ENCODE peak calls at places on chromosomes 3 and 15, in nine cellular contexts. F is IMR-90, M is K562, Y is heart left ventricle, S is uterus, A is ovary, X is body of pancreas, C is tibial nerve, I is Peyer's patch. N is an unnamed sample.

GRCh38 chr3:148175215-148175614 is 522.5 kb upstream of the AGTR1 start:
- DNase-seq in S (no peak), X (no peak), M (no peak), C (no peak), A (no peak), F (peak; percentile 12), Y (no peak), I (no peak), N (no peak)

GRCh38 chr3:171615281-171615680 is 155.1 kb upstream of the TNIK start:
- DNase-seq in F (no peak), A (no peak), I (no peak), Y (no peak), M (no peak), C (no peak), S (no peak), X (no peak), N (no peak)

GRCh38 chr3:24496529-24497482 is 2.2 kb upstream of the THRB start:
- DNase-seq in Y (peak; percentile 83), S (peak; percentile 71), C (peak; percentile 39), A (peak; percentile 70), I (peak; percentile 77), F (peak; percentile 4), X (peak; percentile 87), M (peak; percentile 68), N (peak; percentile 93)

GRCh38 chr15:39238443-39238842 is 342.4 kb upstream of the THBS1 start:
- DNase-seq in C (no peak), S (no peak), X (no peak), A (no peak), M (no peak), F (no peak), Y (no peak), I (no peak), N (no peak)

GRCh38 chr3:119380697-119381096 is 82.7 kb downstream of the TMEM39A start:
- DNase-seq in S (no peak), X (peak; percentile 59), M (no peak), A (no peak), F (peak; percentile 11), Y (no peak), C (no peak), I (no peak), N (peak; percentile 27)

GRCh38 chr3:170726976-170727661 is 141.2 kb upstream of the SLC7A14 start:
- DNase-seq in F (peak; percentile 94), A (no peak), I (no peak), C (no peak), Y (no peak), M (peak; percentile 52), X (no peak), S (no peak), N (no peak)

GRCh38 chr3:111733856-111734255 is 125.2 kb upstream of the PHLDB2 start:
- DNase-seq in S (no peak), Y (no peak), A (no peak), F (no peak), I (no peak), X (no peak), M (no peak), C (no peak), N (no peak)

GRCh38 chr3:46935989-46936620 is 40.4 kb downstream of the CCDC12 start:
- DNase-seq in C (no peak), X (no peak), S (no peak), F (no peak), I (no peak), Y (no peak), A (peak; percentile 21), M (no peak), N (no peak)

GRCh38 chr15:99117563-99118257 is 12.8 kb downstream of the SYNM start:
- DNase-seq in S (no peak), C (no peak), X (no peak), I (peak; percentile 17), A (no peak), M (no peak), F (no peak), Y (no peak), N (no peak)

GRCh38 chr3:134365766-134366065 is 8.5 kb downstream of the AMOTL2 start:
- DNase-seq in I (peak; percentile 38), Y (no peak), S (no peak), A (no peak), M (no peak), X (no peak), F (no peak), C (no peak), N (peak; percentile 1)

GRCh38 chr3:2024037-2024436 is 74.6 kb upstream of the CNTN4 start:
- DNase-seq in A (no peak), I (no peak), X (no peak), M (no peak), S (no peak), F (no peak), C (no peak), Y (no peak), N (no peak)

DNA sequence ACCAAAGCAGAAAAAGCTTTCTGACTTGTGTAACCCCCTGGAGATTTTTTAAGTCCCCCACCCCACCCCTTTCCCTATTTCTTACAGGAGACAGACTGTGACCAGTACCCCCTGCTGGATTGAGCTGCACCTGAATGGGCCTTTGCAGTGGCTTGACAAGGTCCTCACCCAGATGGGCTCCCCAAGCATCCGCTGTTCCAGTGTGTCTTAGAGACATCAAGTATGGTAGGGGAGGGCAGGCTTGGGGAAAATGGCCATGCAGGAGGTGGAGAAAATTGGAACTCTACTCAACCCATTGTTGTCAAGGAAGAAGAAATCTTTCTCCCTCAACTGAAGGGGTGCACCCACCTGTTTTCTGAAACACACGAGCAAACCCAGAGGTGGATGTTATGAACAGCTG is 64.1 kb downstream of the AAGAB start:
- DNase-seq in A (no peak), M (no peak), C (no peak), X (no peak), F (peak; percentile 0), Y (no peak), S (peak; percentile 16), I (no peak), N (no peak)
- H3K4me1 ChIP-seq in A (peaks cover 36% of the 10 kb centered on the region), M (no peaks in the 10 kb centered on the region), C (peaks cover 14% of the 10 kb centered on the region), X (peaks cover 16% of the 10 kb centered on the region), F (peaks cover 49% of the 10 kb centered on the region), Y (peaks cover 39% of the 10 kb centered on the region), S (peaks cover 37% of the 10 kb centered on the region), I (peaks cover 29% of the 10 kb centered on the region), N (peaks cover 48% of the 10 kb centered on the region)

GRCh38 chr15:88912500-88912921 is 668 bp downstream of the MFGE8 start:
- DNase-seq in A (peak; percentile 71), X (no peak), M (peak; percentile 46), F (no peak), S (peak; percentile 67), C (no peak), Y (peak; percentile 67), I (no peak), N (no peak)
- TF ChIP-seq POLR2A in A (no peak), X (no peak), M (no peak), F (no peak), S (no peak), C (no peak), Y (no peak), I (no peak), N (no peak)

GRCh38 chr3:126266291-126266840 is 86.0 kb upstream of the ALDH1L1 start:
- DNase-seq in I (peak; percentile 44), S (peak; percentile 68), Y (peak; percentile 86), C (peak; percentile 49), F (peak; percentile 10), X (peak; percentile 88), M (no peak), A (peak; percentile 90), N (peak; percentile 84)

GRCh38 chr3:126266850-126267168 is 86.4 kb upstream of the ALDH1L1 start:
- DNase-seq in M (no peak), A (no peak), X (no peak), C (no peak), F (no peak), Y (no peak), S (no peak), I (no peak), N (no peak)

GRCh38 chr3:126268866-126269265 is 88.3 kb downstream of the KLF15 start:
- DNase-seq in Y (no peak), F (no peak), X (peak; percentile 49), M (no peak), S (no peak), C (no peak), I (peak; percentile 32), A (no peak), N (no peak)

GRCh38 chr3:126267976-126268615 is 87.7 kb upstream of the ALDH1L1 start:
- DNase-seq in C (no peak), I (peak; percentile 34), A (no peak), M (no peak), Y (no peak), F (no peak), S (no peak), X (peak; percentile 33), N (no peak)

DNA sequence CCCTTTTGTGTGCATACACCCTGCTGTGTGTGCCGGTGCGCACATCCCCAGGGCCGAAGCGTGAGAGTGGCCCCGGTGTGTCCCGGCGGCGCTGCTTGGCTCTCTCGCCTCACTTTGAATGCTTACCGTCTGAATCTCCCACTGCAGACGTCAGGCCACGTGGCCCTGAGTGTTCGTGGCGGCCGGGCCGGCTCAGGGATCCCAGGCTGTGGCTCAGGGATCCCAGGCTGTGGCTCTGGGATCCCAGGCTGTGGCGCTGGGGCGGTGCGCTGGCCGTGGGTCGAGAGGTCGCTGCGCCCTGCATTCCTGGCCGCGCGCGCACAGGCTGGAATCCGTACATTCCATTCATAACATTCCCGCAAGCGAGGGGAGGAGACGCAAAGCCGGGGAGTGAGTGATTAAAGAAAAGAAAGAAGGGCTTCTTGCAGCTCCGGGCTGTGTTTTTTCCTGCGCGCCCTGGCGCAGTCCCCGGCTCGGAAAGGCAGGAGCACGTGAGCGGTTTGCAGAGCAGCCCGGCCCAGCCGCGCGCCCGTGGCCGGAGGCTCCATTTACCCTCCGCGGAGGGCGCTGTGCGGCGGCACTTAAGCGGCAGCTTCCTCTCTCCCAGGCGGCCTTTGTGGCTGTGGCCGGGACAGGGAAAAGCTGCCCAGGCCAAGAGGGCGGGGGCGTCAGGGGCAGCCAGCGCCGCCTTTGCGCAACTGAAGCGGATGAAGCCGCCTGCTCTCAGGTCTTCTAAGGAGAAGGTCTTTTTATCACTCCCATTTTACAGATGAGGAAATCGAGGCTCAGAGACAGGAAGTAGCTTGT is 87.0 kb upstream of the ALDH1L1 start:
- DNase-seq in C (peak; percentile 75), S (peak; percentile 77), F (peak; percentile 91), I (peak; percentile 64), M (no peak), A (peak; percentile 90), Y (peak; percentile 85), X (peak; percentile 83), N (peak; percentile 80)
- H3K27ac ChIP-seq in C (peak overlapping the region; percentile 92), S (peak overlapping the region; percentile 85), F (peak overlapping the region; percentile 89), I (peak overlapping the region; percentile 69), M (no peak overlapping the region), A (peak overlapping the region; percentile 90), Y (peak overlapping the region; percentile 85), X (peak overlapping the region; percentile 93), N (peak overlapping the region; percentile 80)

GRCh38 chr15:60387321-60387720 is 10.5 kb downstream of the ANXA2 start:
- DNase-seq in X (no peak), C (no peak), Y (no peak), S (no peak), M (no peak), F (no peak), A (no peak), I (no peak), N (no peak)

GRCh38 chr15:60383008-60383694 is 14.6 kb downstream of the ANXA2 start:
- DNase-seq in I (no peak), S (no peak), M (no peak), A (no peak), F (no peak), X (no peak), Y (no peak), C (no peak), N (no peak)

GRCh38 chr15:60384052-60384451 is 13.7 kb downstream of the ANXA2 start:
- DNase-seq in S (no peak), Y (no peak), C (no peak), I (no peak), A (no peak), M (no peak), X (no peak), F (peak; percentile 63), N (no peak)

GRCh38 chr15:60384526-60385127 is 13.2 kb downstream of the ANXA2 start:
- DNase-seq in M (no peak), F (no peak), C (no peak), A (no peak), S (no peak), X (no peak), Y (no peak), I (no peak), N (no peak)

GRCh38 chr15:60385620-60386552 is 11.9 kb downstream of the ANXA2 start:
- DNase-seq in F (no peak), S (no peak), M (no peak), C (no peak), Y (no peak), I (no peak), X (no peak), A (no peak), N (no peak)
- H3K4me1 ChIP-seq in F (peaks cover 29% of the 10 kb centered on the region), S (peaks cover 4% of the 10 kb centered on the region), M (no peaks in the 10 kb centered on the region), C (peaks cover 72% of the 10 kb centered on the region), Y (peaks cover 24% of the 10 kb centered on the region), I (peaks cover 27% of the 10 kb centered on the region), X (peaks cover 31% of the 10 kb centered on the region), A (peaks cover 12% of the 10 kb centered on the region), N (peaks cover 27% of the 10 kb centered on the region)